ENCODE peak calls at places on chromosomes 1 and 21, in ten cellular contexts. X is stomach, G is endothelial cell of umbilical vein, K is breast epithelium, J is H1, S is suprapubic skin, Y is prostate gland, O is GM23338, I is spleen, Z is sigmoid colon. W is an unnamed sample. For H3K4me1, the result is how much of the 10 kb centered on the place peaks cover.

GRCh38 chr1:163174524-163175437 is 27.9 kb downstream of the RGS5 start:
- DNase-seq in X (peak), G (peak), K (peak), J (peak), S (no peak), Y (peak), O (peak), I (peak), Z (peak), W (peak)

GRCh38 chr1:230867903-230868735 is at the start of gene C1orf198:
- DNase-seq in X (peak), G (peak), K (peak), J (no peak), S (no peak), Y (peak), O (peak), I (peak), Z (peak), W (peak)

GRCh38 chr1:165543651-165544452 is at the start of gene LRRC52:
- DNase-seq in X (peak), G (no peak), K (peak), J (no peak), S (no peak), Y (peak), O (peak), I (no peak), Z (no peak), W (no peak)

GRCh38 chr1:67465371-67465770 is 35.2 kb upstream of the SERBP1 start:
- DNase-seq in X (no peak), G (peak), K (no peak), J (no peak), S (no peak), Y (no peak), O (no peak), I (no peak), Z (no peak), W (no peak)

GRCh38 chr1:5743435-5744095 is 248.7 kb downstream of the NPHP4 start:
- DNase-seq in X (no peak), G (no peak), K (peak), J (no peak), S (no peak), Y (no peak), O (no peak), I (peak), Z (peak), W (no peak)

GRCh38 chr1:117710710-117711109 is 104.9 kb downstream of the TENT5C start:
- DNase-seq in X (no peak), G (no peak), K (no peak), J (no peak), S (no peak), Y (no peak), O (peak), I (no peak), Z (no peak), W (no peak)

GRCh38 chr1:85361106-85361505 is 84.7 kb upstream of the BCL10 start:
- DNase-seq in X (no peak), G (peak), K (no peak), J (no peak), S (no peak), Y (no peak), O (no peak), I (no peak), Z (no peak), W (no peak)

GRCh38 chr1:30977105-30977504 is 68.5 kb upstream of the SDC3 start:
- DNase-seq in X (no peak), G (no peak), K (no peak), J (no peak), S (no peak), Y (no peak), O (peak), I (no peak), Z (no peak), W (no peak)

GRCh38 chr1:206001476-206001888 is 1.7 kb downstream of the RAB7B start:
- DNase-seq in X (no peak), G (peak), K (no peak), J (no peak), S (peak), Y (no peak), O (no peak), I (no peak), Z (no peak), W (no peak)

GRCh38 chr1:2201062-2201461 is 6.5 kb upstream of the FAAP20 start:
- DNase-seq in X (no peak), G (no peak), K (no peak), J (no peak), S (no peak), Y (no peak), O (no peak), I (peak), Z (no peak), W (no peak)

GRCh38 chr1:168824418-168824817 is 95.4 kb upstream of the DPT start:
- DNase-seq in X (no peak), G (no peak), K (no peak), J (no peak), S (no peak), Y (no peak), O (no peak), I (no peak), Z (no peak), W (no peak)

GRCh38 chr1:94115900-94116436 is 5.0 kb downstream of the ABCA4 start:
- DNase-seq in X (no peak), G (no peak), K (no peak), J (no peak), S (no peak), Y (no peak), O (no peak), I (peak), Z (no peak), W (no peak)

GRCh38 chr21:14454642-14455009 is 71.7 kb upstream of the HSPA13 start:
- DNase-seq in X (no peak), G (no peak), K (no peak), J (no peak), S (no peak), Y (no peak), O (no peak), I (no peak), Z (no peak), W (no peak)

GRCh38 chr21:33873116-33873515 is 42.5 kb downstream of the ATP5PO start:
- DNase-seq in X (no peak), G (no peak), K (no peak), J (no peak), S (no peak), Y (no peak), O (no peak), I (no peak), Z (no peak), W (no peak)

GRCh38 chr1:230153655-230154296 is 86.7 kb downstream of the GALNT2 start:
- DNase-seq in X (no peak), G (no peak), K (no peak), J (no peak), S (no peak), Y (no peak), O (no peak), I (no peak), Z (peak), W (no peak)

GRCh38 chr21:37546949-37547614 is 180.5 kb downstream of the DYRK1A start:
- DNase-seq in X (no peak), G (peak), K (no peak), J (no peak), S (no peak), Y (no peak), O (no peak), I (no peak), Z (peak), W (no peak)

GRCh38 chr1:184116287-184116686 is 64.8 kb downstream of the TSEN15 start:
- DNase-seq in X (no peak), G (peak), K (no peak), J (no peak), S (no peak), Y (no peak), O (no peak), I (no peak), Z (no peak), W (no peak)

GRCh38 chr1:172145231-172145651 is 275.2 kb upstream of the C1orf105 start:
- DNase-seq in X (no peak), G (peak), K (no peak), J (no peak), S (no peak), Y (no peak), O (peak), I (no peak), Z (no peak), W (no peak)

GRCh38 chr1:172143384-172144025 is 277.0 kb upstream of the C1orf105 start:
- DNase-seq in X (no peak), G (peak), K (no peak), J (no peak), S (no peak), Y (no peak), O (no peak), I (no peak), Z (no peak), W (no peak)

GRCh38 chr1:172145656-172146055 is 274.8 kb upstream of the C1orf105 start:
- DNase-seq in X (no peak), G (no peak), K (no peak), J (no peak), S (no peak), Y (no peak), O (no peak), I (no peak), Z (no peak), W (no peak)

GRCh38 chr1:172146149-172146850 is 274.2 kb upstream of the C1orf105 start:
- DNase-seq in X (no peak), G (no peak), K (no peak), J (no peak), S (no peak), Y (no peak), O (no peak), I (no peak), Z (no peak), W (no peak)

GRCh38 chr1:172144445-172145060 is 275.9 kb upstream of the C1orf105 start:
- DNase-seq in X (peak), G (peak), K (no peak), J (no peak), S (peak), Y (peak), O (no peak), I (peak), Z (peak), W (peak)
- TF ChIP-seq POLR2AphosphoS5 in X (peak), G (no peak), K (peak), J (no peak), S (peak), Y (peak), O (no peak), I (peak), Z (peak), W (peak)

DNA sequence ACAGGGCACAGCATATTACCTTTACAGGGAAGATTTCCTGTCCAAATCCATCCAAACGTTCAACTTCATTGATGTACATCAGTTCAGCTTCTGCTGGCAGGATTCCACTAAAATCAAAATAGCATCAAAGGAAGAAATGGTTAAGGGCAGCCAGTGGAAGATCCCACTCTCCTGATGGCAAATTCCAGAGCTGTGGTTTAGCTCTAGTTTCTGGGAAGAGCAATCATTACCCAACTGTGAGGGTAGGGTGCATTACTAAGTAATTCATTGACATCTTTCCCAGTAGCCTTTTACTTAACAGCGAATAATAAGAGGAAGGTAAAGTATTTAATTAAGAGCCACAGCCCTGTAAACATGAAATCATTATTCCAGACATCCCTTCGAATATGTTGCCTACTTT is 120.7 kb downstream of the SMYD2 start:
- DNase-seq in X (no peak), G (no peak), K (no peak), J (no peak), S (no peak), Y (no peak), O (no peak), I (no peak), Z (no peak), W (no peak)
- H3K27ac ChIP-seq in X (no peak), G (no peak), K (no peak), J (no peak), S (no peak), Y (no peak), O (no peak), I (no peak), Z (no peak), W (no peak)

DNA sequence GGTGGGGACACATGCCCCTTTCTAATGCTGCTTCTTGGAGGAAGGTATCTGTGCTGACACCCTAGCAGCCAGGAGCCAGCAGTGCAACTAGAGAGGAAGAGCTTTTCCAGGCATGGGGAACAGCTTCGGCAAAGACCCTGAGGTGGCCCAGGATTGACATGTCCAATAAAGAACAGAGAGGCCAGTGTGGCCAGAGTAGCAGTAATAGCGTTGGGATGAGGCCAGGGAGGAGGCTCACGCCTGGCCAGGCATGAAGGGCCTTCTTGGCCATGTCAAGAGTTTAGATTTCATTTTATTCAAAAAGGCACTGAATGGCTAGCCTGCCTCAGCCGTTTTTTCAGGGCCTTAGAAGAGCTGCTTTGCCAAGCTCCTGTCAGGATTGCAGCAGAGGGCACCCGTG is 16.3 kb upstream of the ADAMTSL4 start:
- DNase-seq in X (no peak), G (no peak), K (no peak), J (no peak), S (no peak), Y (no peak), O (no peak), I (peak), Z (no peak), W (no peak)
- H3K4me1 ChIP-seq in X (under half), G (under half), K (under half), J (under half), S (under half), Y (under half), O (under half), I (under half), Z (under half), W (under half)

DNA sequence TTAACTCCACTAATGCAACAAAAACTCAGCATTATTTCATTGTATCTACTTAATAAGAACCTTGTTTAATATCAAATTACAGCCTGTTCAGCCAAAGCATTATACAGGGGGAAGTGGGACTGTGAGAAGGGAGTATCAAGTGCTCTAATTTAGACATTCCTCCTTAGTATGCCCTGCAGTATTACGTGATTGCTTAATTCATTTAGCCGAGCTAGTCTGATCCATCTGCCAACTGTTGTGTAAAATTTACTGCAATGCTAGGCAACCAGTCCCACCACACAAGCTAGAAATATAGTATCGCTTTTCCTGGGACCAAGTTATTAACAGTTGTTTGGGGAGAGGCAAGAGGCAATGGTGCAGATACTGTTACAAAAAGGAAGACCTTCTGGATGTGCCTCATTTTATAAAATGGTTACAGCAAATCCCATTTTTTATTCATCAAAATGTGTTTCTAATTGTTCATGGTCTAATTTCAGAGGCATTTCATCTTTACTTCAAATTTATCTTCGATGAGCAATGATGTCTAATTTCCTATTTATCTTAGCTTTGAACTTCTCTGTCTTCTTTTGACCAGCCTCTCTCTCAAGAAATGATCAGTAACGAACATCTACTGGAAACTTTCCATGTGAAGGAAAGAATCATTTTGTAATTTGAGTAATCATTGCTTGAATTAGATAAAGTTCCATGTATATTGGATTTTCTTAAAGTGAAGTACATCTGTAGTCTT is 283.3 kb downstream of the DUSP10 start:
- DNase-seq in X (no peak), G (no peak), K (no peak), J (no peak), S (no peak), Y (no peak), O (no peak), I (no peak), Z (no peak), W (no peak)
- TF ChIP-seq POLR2AphosphoS5 in X (no peak), G (no peak), K (no peak), J (no peak), S (no peak), Y (no peak), O (no peak), I (no peak), Z (no peak), W (no peak)

DNA sequence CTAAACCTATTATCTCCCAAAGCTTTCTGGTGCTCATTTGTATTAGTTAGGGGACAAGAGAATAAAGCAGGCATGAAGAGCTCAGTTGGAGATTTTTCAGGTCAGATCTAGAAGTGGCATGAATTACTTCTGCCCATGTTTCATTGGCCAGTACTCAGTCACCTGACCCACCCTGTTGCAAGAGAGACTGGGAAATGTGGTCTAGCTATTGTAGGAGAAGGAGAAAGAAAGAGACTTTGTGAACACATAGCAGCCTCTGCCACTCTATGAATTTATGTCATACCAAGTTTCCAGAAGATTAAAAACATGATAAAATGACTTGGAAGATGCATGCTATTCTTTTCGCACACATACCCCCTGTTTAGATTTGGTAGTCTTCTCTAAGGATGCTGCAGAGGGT is 302.3 kb upstream of the RUNX1 start:
- DNase-seq in X (no peak), G (no peak), K (no peak), J (no peak), S (no peak), Y (no peak), O (no peak), I (no peak), Z (no peak), W (no peak)
- H3K27ac ChIP-seq in X (no peak), G (no peak), K (no peak), J (no peak), S (no peak), Y (no peak), O (no peak), I (no peak), Z (no peak), W (no peak)

GRCh38 chr1:21607549-21608529 is 61.3 kb downstream of the RAP1GAP start:
- DNase-seq in X (peak), G (peak), K (no peak), J (peak), S (no peak), Y (peak), O (peak), I (peak), Z (peak), W (peak)

GRCh38 chr1:21610989-21611388 is 58.2 kb downstream of the RAP1GAP start:
- DNase-seq in X (no peak), G (no peak), K (no peak), J (no peak), S (no peak), Y (no peak), O (no peak), I (no peak), Z (no peak), W (no peak)

GRCh38 chr1:21605964-21606705 is 63.0 kb downstream of the RAP1GAP start:
- DNase-seq in X (no peak), G (no peak), K (no peak), J (no peak), S (no peak), Y (no peak), O (no peak), I (no peak), Z (no peak), W (no peak)

GRCh38 chr1:21610027-21610426 is 59.1 kb downstream of the RAP1GAP start:
- DNase-seq in X (no peak), G (no peak), K (no peak), J (no peak), S (no peak), Y (no peak), O (no peak), I (no peak), Z (no peak), W (no peak)

GRCh38 chr1:21608813-21609212 is 60.3 kb downstream of the RAP1GAP start:
- DNase-seq in X (no peak), G (no peak), K (no peak), J (no peak), S (no peak), Y (no peak), O (no peak), I (no peak), Z (no peak), W (no peak)
- H3K4me1 ChIP-seq in X (under half), G (under half), K (under half), J (under half), S (under half), Y (under half), O (under half), I (under half), Z (under half), W (under half)

GRCh38 chr1:26237230-26237966 is 3.4 kb downstream of the CEP85 start:
- DNase-seq in X (no peak), G (peak), K (no peak), J (no peak), S (no peak), Y (no peak), O (no peak), I (no peak), Z (no peak), W (no peak)

GRCh38 chr1:26239936-26240335 is 5.9 kb downstream of the CEP85 start:
- DNase-seq in X (no peak), G (no peak), K (no peak), J (no peak), S (no peak), Y (no peak), O (no peak), I (no peak), Z (no peak), W (no peak)

GRCh38 chr1:26233903-26234643 is at the start of gene CEP85:
- DNase-seq in X (peak), G (peak), K (peak), J (peak), S (peak), Y (peak), O (peak), I (peak), Z (peak), W (peak)

DNA sequence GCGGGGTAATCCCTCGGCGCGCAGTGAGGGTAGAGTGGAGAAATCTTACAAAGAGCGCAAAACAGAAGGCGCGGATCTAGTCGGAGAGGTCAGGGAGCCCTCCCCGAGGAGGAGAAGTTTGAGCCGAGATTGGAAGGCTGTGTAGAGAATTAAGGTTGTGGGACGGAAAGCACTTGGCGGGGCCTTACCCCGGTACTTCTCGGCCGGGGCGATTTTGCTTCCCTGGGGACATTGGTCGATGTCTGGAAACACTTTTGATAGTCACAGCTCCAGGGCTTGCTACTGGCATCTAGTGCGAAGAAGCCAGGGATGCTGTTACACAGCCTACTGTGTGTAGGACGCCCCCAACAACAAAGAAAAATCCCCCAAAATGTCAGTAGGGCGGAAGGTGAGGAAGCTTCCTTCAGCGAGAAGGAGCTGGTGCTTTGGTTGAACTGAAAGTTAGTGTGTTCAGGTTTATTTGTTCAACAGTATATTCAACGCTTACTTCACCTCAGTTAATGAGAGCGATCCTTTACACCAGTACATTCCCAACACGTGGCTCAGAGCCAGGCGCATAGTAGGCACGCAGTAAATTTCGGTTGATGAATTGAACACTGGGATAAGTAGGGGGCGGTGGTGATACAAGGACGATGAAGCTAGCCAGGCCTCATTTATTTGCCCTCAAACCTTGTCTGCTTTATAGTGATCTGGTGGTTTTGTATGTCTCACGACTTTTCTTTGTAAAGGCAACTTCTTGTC is 814 bp downstream of the CEP85 start:
- DNase-seq in X (no peak), G (peak), K (no peak), J (no peak), S (no peak), Y (peak), O (peak), I (no peak), Z (no peak), W (peak)
- TF ChIP-seq POLR2AphosphoS5 in X (no peak), G (peak), K (no peak), J (no peak), S (no peak), Y (no peak), O (no peak), I (no peak), Z (no peak), W (no peak)

DNA sequence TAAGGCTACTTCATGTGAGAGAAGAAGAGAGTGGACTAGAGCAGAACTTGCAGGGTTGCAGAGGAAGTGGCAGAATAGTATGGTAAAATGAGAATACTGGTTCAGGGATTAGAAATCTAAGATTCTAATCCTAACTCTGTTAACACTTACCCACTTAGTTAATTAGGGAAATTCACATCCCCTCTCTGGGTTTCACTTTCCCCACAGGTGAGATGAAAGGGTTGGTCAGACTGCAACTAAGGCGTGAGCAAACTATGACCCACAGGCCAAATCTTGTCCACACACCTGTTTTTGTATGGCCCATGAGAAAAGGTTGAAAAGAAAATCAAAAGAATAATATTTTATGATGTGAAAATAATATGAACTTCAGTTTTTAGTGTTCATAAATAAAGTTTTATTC is 117.5 kb downstream of the MACF1 start:
- DNase-seq in X (no peak), G (no peak), K (no peak), J (no peak), S (no peak), Y (no peak), O (no peak), I (no peak), Z (no peak), W (no peak)
- H3K27ac ChIP-seq in X (no peak), G (no peak), K (no peak), J (no peak), S (no peak), Y (no peak), O (no peak), I (no peak), Z (peak), W (peak)